ENCODE peak calls at places on chromosomes 16 and 17, in six cellular contexts. N is lower leg skin; M is stimulated activated CD4-positive, alpha-beta T cell treated with anti-CD3 and anti-CD28 coated beads, Interleukin-2, amount 100 ng/mL, for 24 hours; C is dermis microvascular lymphatic vessel endothelial cell; G is ureter; F is activated gamma-delta T cell treated with Interleukin-2 at 50 U/mL for 16 hours. O is an unnamed sample.

GRCh38 chr17:65131946-65132345 is 5.2 kb upstream of the RGS9 start:
- DNase-seq in N (no peak), M (no peak), C (no peak), G (no peak), F (no peak), O (no peak)

GRCh38 chr16:13098536-13098935 is 197.1 kb downstream of the SHISA9 start:
- DNase-seq in N (peak), M (no peak), C (no peak), G (no peak), F (no peak), O (no peak)

GRCh38 chr16:88959022-88959421 is 18.0 kb downstream of the CBFA2T3 start:
- DNase-seq in N (no peak), M (no peak), C (no peak), G (no peak), F (no peak), O (no peak)

GRCh38 chr17:2867441-2868424 is 71.5 kb downstream of the RAP1GAP2 start:
- DNase-seq in N (no peak), M (no peak), C (no peak), G (no peak), F (no peak), O (no peak)

GRCh38 chr16:57643166-57643813 is 14.9 kb downstream of the ADGRG1 start:
- DNase-seq in N (no peak), M (no peak), C (peak), G (no peak), F (no peak), O (no peak)

GRCh38 chr17:61335845-61336655 is 63.6 kb upstream of the TBX2 start:
- DNase-seq in N (no peak), M (no peak), C (peak), G (no peak), F (no peak), O (no peak)

GRCh38 chr16:23754594-23755483 is at the start of gene CHP2:
- DNase-seq in N (peak), M (peak), C (no peak), G (peak), F (no peak), O (no peak)

GRCh38 chr17:66675991-66676371 is 158.9 kb upstream of the CACNG5 start:
- DNase-seq in N (peak), M (no peak), C (no peak), G (peak), F (no peak), O (no peak)

GRCh38 chr17:76598004-76598439 is 12.4 kb upstream of the ST6GALNAC2 start:
- DNase-seq in N (no peak), M (no peak), C (no peak), G (no peak), F (no peak), O (no peak)

GRCh38 chr16:49532243-49532870 is 158.8 kb downstream of the C16orf78 start:
- DNase-seq in N (no peak), M (no peak), C (no peak), G (no peak), F (no peak), O (no peak)

GRCh38 chr17:40358323-40359038 is 6.1 kb downstream of the GJD3 start:
- DNase-seq in N (peak), M (peak), C (peak), G (peak), F (peak), O (peak)

GRCh38 chr17:17419621-17420020 is 57.2 kb upstream of the MED9 start:
- DNase-seq in N (peak), M (no peak), C (no peak), G (no peak), F (no peak), O (no peak)

GRCh38 chr17:56908061-56908542 is 5.7 kb downstream of the TRIM25 start:
- DNase-seq in N (no peak), M (peak), C (no peak), G (no peak), F (peak), O (no peak)

GRCh38 chr17:59878624-59879023 is 14.1 kb downstream of the TUBD1 start:
- DNase-seq in N (no peak), M (no peak), C (no peak), G (no peak), F (no peak), O (no peak)

GRCh38 chr16:22089910-22090309 is 2.4 kb upstream of the VWA3A start:
- DNase-seq in N (no peak), M (no peak), C (no peak), G (no peak), F (no peak), O (no peak)

GRCh38 chr16:14539156-14539555 is 90.9 kb downstream of the PARN start:
- DNase-seq in N (no peak), M (no peak), C (no peak), G (no peak), F (no peak), O (no peak)

GRCh38 chr16:55732496-55732895 is 76.7 kb downstream of the SLC6A2 start:
- DNase-seq in N (no peak), M (no peak), C (no peak), G (no peak), F (no peak), O (no peak)

GRCh38 chr16:25065899-25066298 is 45.6 kb upstream of the LCMT1 start:
- DNase-seq in N (no peak), M (no peak), C (no peak), G (no peak), F (no peak), O (no peak)

O was measured in SW 1271.